ENCODE peak calls at places on chromosomes 6 and 20, in seven cellular contexts. G is aorta, L is psoas muscle, T is cardiac muscle cell, H is endodermal cell, D is lower lobe of right lung, R is uterus. V is an unnamed sample.

GRCh38 chr6:3088446-3088845 is 20.2 kb downstream of the RIPK1 start:
- DNase-seq in H (no peak), D (no peak), L (peak; percentile 45), G (peak; percentile 59), T (peak; percentile 20), R (peak; percentile 45), V (peak; percentile 47)

GRCh38 chr6:125791151-125791819 is 525 bp downstream of the NCOA7 start:
- DNase-seq in G (peak; percentile 54), T (peak; percentile 58), L (no peak), D (peak; percentile 57), H (peak; percentile 71), R (no peak), V (no peak)

GRCh38 chr6:36787210-36787609 is 52.0 kb downstream of the CPNE5 start:
- DNase-seq in D (no peak), L (no peak), T (no peak), R (no peak), G (no peak), H (no peak), V (no peak)

GRCh38 chr6:112029045-112029822 is 24.7 kb upstream of the CCN6 start:
- DNase-seq in L (peak; percentile 53), T (peak; percentile 76), D (peak; percentile 68), H (peak; percentile 92), R (no peak), G (peak; percentile 83), V (no peak)

GRCh38 chr6:132515386-132515785 is 2.5 kb upstream of the STX7 start:
- DNase-seq in R (no peak), H (no peak), D (no peak), G (no peak), T (no peak), L (no peak), V (no peak)

GRCh38 chr6:141026504-141026903 is 1106.2 kb upstream of the GJE1 start:
- DNase-seq in G (no peak), D (no peak), L (no peak), T (no peak), R (no peak), H (no peak), V (no peak)

GRCh38 chr6:56314683-56315523 is 67.5 kb upstream of the COL21A1 start:
- DNase-seq in G (no peak), L (no peak), R (peak; percentile 20), D (no peak), H (peak; percentile 80), T (peak; percentile 66), V (no peak)

GRCh38 chr6:29723666-29724588 is 693 bp downstream of the HLA-F start:
- DNase-seq in H (peak; percentile 92), T (peak; percentile 17), R (peak; percentile 59), L (peak; percentile 37), D (peak; percentile 61), G (peak; percentile 68), V (no peak)

GRCh38 chr20:22333885-22334545 is 250.4 kb downstream of the FOXA2 start:
- DNase-seq in L (peak; percentile 35), R (peak; percentile 28), D (peak; percentile 54), G (peak; percentile 62), H (peak; percentile 87), T (peak; percentile 70), V (peak; percentile 27)

DNA sequence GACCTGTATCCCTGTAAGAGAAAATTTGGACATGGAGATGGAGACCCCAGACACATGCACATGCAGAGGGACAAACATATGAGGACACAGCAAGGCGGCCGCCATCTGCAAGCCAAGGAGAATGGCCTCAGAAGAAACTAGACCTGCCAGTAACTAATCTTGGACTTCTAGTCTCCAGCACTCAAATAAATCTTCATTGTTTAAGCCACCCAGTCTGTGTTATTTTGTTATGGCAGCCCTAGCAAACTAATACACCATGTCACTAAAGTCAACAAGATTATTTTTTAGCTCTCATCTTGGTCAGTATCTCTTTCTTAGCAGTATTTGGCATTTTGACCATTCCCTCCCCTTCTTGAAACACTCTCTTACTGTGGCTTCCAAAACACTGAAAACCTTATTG is 26.7 kb downstream of the LATS1 start:
- DNase-seq in R (no peak), G (no peak), T (no peak), D (no peak), H (no peak), L (no peak), V (no peak)
- H3K36me3 ChIP-seq in R (no peaks in the 10 kb centered on the region), G (no peaks in the 10 kb centered on the region), T (peaks cover 3% of the 10 kb centered on the region), D (peaks cover 72% of the 10 kb centered on the region), H (peaks cover 65% of the 10 kb centered on the region), L (peaks cover 68% of the 10 kb centered on the region), V (peaks cover 16% of the 10 kb centered on the region)

GRCh38 chr20:32155017-32155965 is 45.8 kb downstream of the TM9SF4 start:
- DNase-seq in D (peak; percentile 91), H (peak; percentile 89), G (peak; percentile 95), R (peak; percentile 68), L (peak; percentile 90), T (peak; percentile 96), V (peak; percentile 64)
- H3K4me3 ChIP-seq in D (no peak overlapping the region), H (no peak overlapping the region), G (no peak overlapping the region), R (no peak overlapping the region), L (no peak overlapping the region), T (no peak overlapping the region), V (no peak overlapping the region)

GRCh38 chr20:52179331-52180166 is 12.0 kb downstream of the ZFP64 start:
- DNase-seq in L (no peak), T (peak; percentile 20), H (no peak), R (no peak), G (no peak), D (no peak), V (no peak)
- H3K36me3 ChIP-seq in L (peaks cover 29% of the 10 kb centered on the region), T (peaks cover 6% of the 10 kb centered on the region), H (peaks cover 47% of the 10 kb centered on the region), R (no peaks in the 10 kb centered on the region), G (peaks cover 4% of the 10 kb centered on the region), D (peaks cover 29% of the 10 kb centered on the region), V (no peaks in the 10 kb centered on the region)

GRCh38 chr6:43865086-43865485 is 95.1 kb downstream of the VEGFA start:
- DNase-seq in L (no peak), G (no peak), R (no peak), D (no peak), H (no peak), T (no peak), V (no peak)
- H3K4me3 ChIP-seq in L (no peak overlapping the region), G (no peak overlapping the region), R (no peak overlapping the region), D (no peak overlapping the region), H (no peak overlapping the region), T (no peak overlapping the region), V (no peak overlapping the region)

DNA sequence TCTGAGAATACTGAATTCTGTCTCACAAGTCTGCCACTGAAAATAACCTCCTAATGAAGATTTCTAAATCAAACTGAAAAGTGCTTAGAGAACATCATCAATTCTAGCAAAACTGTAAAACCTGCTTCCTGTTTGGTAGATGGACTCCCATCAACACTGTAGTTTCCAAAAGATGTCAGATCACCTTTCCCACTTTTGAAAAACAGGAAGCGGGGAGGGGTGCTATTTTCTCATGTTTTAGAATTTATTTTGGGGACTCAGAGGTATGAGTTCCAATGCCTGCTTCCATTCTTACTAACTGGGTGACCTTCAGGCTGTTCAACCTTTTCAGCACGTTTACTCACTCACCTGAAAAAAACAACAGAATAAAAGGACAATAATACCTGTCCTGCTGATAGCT is 1.2 kb downstream of the ATP5F1E start:
- DNase-seq in G (no peak), R (no peak), H (no peak), D (no peak), L (no peak), T (no peak), V (no peak)
- H3K36me3 ChIP-seq in G (peaks cover 2% of the 10 kb centered on the region), R (no peaks in the 10 kb centered on the region), H (peaks cover 64% of the 10 kb centered on the region), D (peaks cover 63% of the 10 kb centered on the region), L (peaks cover 77% of the 10 kb centered on the region), T (peaks cover 35% of the 10 kb centered on the region), V (no peaks in the 10 kb centered on the region)

DNA sequence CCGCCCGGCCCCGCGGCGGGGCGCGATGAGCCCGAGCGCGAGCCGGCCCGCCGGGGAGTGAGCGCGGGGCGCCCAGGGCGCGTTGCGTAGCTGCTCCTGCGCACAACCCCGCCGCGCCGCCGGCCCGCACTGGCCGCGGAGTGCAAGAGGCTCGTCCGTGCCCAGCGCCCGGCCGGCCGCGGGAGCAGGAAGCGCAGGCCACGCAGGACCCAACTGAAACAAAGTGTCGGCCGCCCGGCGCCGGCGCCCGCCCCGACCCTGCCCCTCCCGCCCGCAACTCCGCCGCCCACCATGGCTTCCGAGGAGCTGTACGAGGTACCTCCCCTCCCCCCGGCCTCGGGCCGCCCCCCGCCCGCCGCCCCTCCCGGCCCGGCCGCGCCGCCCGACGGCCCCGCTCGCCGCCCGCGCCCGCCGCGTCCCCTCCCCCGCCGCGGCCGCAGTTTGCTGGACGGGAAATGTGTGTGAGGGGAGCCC is 326 bp downstream of the CDYL start:
- DNase-seq in D (peak; percentile 77), L (peak; percentile 69), G (no peak), H (peak; percentile 76), T (no peak), R (no peak), V (no peak)
- H3K4me3 ChIP-seq in D (peak overlapping the region; percentile 69), L (peak overlapping the region; percentile 71), G (peak overlapping the region; percentile 91), H (no peak overlapping the region), T (peak overlapping the region; percentile 96), R (peak overlapping the region; percentile 89), V (peak overlapping the region; percentile 62)